ENCODE peak calls at places on chromosomes 12 and 14, in six cellular contexts. D is amygdala, V is NCI-H2081, F is GM04503, Z is GM18507, Y is tibial nerve. R is an unnamed sample.

GRCh38 chr12:111066744-111067437 is 146.5 kb upstream of the MYL2 start:
- DNase-seq in F (no peak), D (no peak), Y (no peak), V (no peak), Z (no peak), R (no peak)

GRCh38 chr12:52903855-52904508 is 894 bp downstream of the KRT8 start:
- DNase-seq in Z (peak), F (no peak), Y (no peak), V (peak), D (no peak), R (no peak)

GRCh38 chr12:99130808-99131538 is 485.9 kb downstream of the APAF1 start:
- DNase-seq in Y (no peak), V (no peak), Z (no peak), F (no peak), D (no peak), R (no peak)

GRCh38 chr12:13222076-13222475 is 25.6 kb downstream of the EMP1 start:
- DNase-seq in V (no peak), Y (no peak), Z (no peak), F (no peak), D (no peak), R (no peak)

GRCh38 chr14:60251877-60252276 is 2.9 kb downstream of the PPM1A start:
- DNase-seq in V (no peak), F (no peak), Y (no peak), D (no peak), Z (no peak), R (no peak)

GRCh38 chr14:50775357-50775756 is 55.6 kb downstream of the NIN start:
- DNase-seq in Z (no peak), D (no peak), Y (no peak), F (peak), V (no peak), R (no peak)

GRCh38 chr14:24130717-24131548 is 474 bp downstream of the FITM1 start:
- DNase-seq in D (no peak), F (no peak), Y (no peak), Z (no peak), V (no peak), R (no peak)

GRCh38 chr12:38350342-38351181 is 34.0 kb downstream of the ALG10B start:
- DNase-seq in Y (no peak), D (no peak), V (no peak), Z (no peak), F (no peak), R (no peak)

GRCh38 chr12:132327351-132328171 is 1.8 kb downstream of the GALNT9 start:
- DNase-seq in F (peak), Y (no peak), V (no peak), D (peak), Z (no peak), R (no peak)

GRCh38 chr12:104524026-104524425 is 67.3 kb downstream of the CHST11 start:
- DNase-seq in V (peak), F (no peak), Z (no peak), Y (no peak), D (no peak), R (peak)

GRCh38 chr12:1553987-1554982 is 40.1 kb downstream of the FBXL14 start:
- DNase-seq in D (no peak), V (no peak), Y (no peak), F (no peak), Z (peak), R (no peak)

GRCh38 chr14:102591372-102591943 is 991 bp upstream of the RCOR1 start:
- DNase-seq in Z (no peak), F (no peak), V (no peak), Y (peak), D (peak), R (peak)

GRCh38 chr14:47626151-47627035 is 49.0 kb downstream of the MDGA2 start:
- DNase-seq in Y (no peak), V (peak), D (no peak), Z (no peak), F (no peak), R (no peak)

GRCh38 chr12:76123301-76124212 is 39.1 kb upstream of the NAP1L1 start:
- DNase-seq in Y (no peak), Z (no peak), D (no peak), V (no peak), F (no peak), R (no peak)

GRCh38 chr12:104218935-104219334 is 3.4 kb downstream of the TXNRD1 start:
- DNase-seq in Y (no peak), F (no peak), V (no peak), Z (no peak), D (no peak), R (no peak)

GRCh38 chr12:24020391-24021163 is 71.1 kb upstream of the SOX5 start:
- DNase-seq in Z (no peak), D (no peak), Y (no peak), V (no peak), F (no peak), R (no peak)

GRCh38 chr12:96241484-96242256 is 47.5 kb downstream of the ELK3 start:
- DNase-seq in V (no peak), Z (no peak), Y (no peak), F (peak), D (no peak), R (no peak)

GRCh38 chr14:105845725-105846309 is 319.4 kb downstream of the TMEM121 start:
- DNase-seq in V (no peak), D (no peak), Y (no peak), Z (no peak), F (no peak), R (no peak)

R was measured in NCI-H1694 treated with DMSO at 0.1 percent for 48 hours.